ENCODE peak calls at places on chromosomes 11 and 22, in eight cellular contexts. One of them, this sample, is unnamed.
A peak's percentile ranks its signal among the peaks of the same experiment; 100 is the strongest.

GRCh38 chr11:77387701-77388100 is 86.2 kb downstream of the PAK1 start:
- DNase-seq in Panc1: no peak
- DNase-seq in fibroblast of lung: no peak
- DNase-seq in cardiac muscle cell: no peak
- DNase-seq in endothelial cell of umbilical vein: no peak
- DNase-seq in adrenal gland: no peak
- DNase-seq in BE2C: no peak
- DNase-seq in pancreas: no peak
- DNase-seq in this sample: no peak

GRCh38 chr11:70460111-70460510 is 61.8 kb downstream of the CTTN start:
- DNase-seq in BE2C: no peak
- DNase-seq in endothelial cell of umbilical vein: no peak
- DNase-seq in Panc1: no peak
- DNase-seq in pancreas: no peak
- DNase-seq in fibroblast of lung: no peak
- DNase-seq in cardiac muscle cell: no peak
- DNase-seq in adrenal gland: no peak
- DNase-seq in this sample: no peak

GRCh38 chr11:20963596-20963995 is 294.2 kb downstream of the NELL1 start:
- DNase-seq in adrenal gland: no peak
- DNase-seq in endothelial cell of umbilical vein: no peak
- DNase-seq in pancreas: no peak
- DNase-seq in BE2C: no peak
- DNase-seq in fibroblast of lung: peak; percentile 60
- DNase-seq in cardiac muscle cell: no peak
- DNase-seq in Panc1: no peak
- DNase-seq in this sample: no peak

GRCh38 chr11:2522636-2523255 is 77.9 kb downstream of the KCNQ1 start:
- DNase-seq in Panc1: no peak
- DNase-seq in fibroblast of lung: no peak
- DNase-seq in cardiac muscle cell: no peak
- DNase-seq in BE2C: peak; percentile 1
- DNase-seq in endothelial cell of umbilical vein: no peak
- DNase-seq in adrenal gland: peak; percentile 31
- DNase-seq in pancreas: peak; percentile 16
- DNase-seq in this sample: no peak

GRCh38 chr11:68214173-68215086 is 1.3 kb upstream of the KMT5B start:
- DNase-seq in pancreas: peak; percentile 67
- DNase-seq in cardiac muscle cell: no peak
- DNase-seq in Panc1: no peak
- DNase-seq in fibroblast of lung: no peak
- DNase-seq in BE2C: peak; percentile 32
- DNase-seq in endothelial cell of umbilical vein: peak; percentile 17
- DNase-seq in adrenal gland: peak; percentile 25
- DNase-seq in this sample: no peak

GRCh38 chr22:39739338-39740027 is 154.1 kb downstream of the ENTHD1 start:
- DNase-seq in cardiac muscle cell: no peak
- DNase-seq in pancreas: no peak
- DNase-seq in Panc1: no peak
- DNase-seq in fibroblast of lung: no peak
- DNase-seq in BE2C: no peak
- DNase-seq in endothelial cell of umbilical vein: no peak
- DNase-seq in adrenal gland: no peak
- DNase-seq in this sample: no peak

GRCh38 chr11:8262552-8263108 is 1.0 kb downstream of the LMO1 start:
- DNase-seq in cardiac muscle cell: peak; percentile 66
- DNase-seq in endothelial cell of umbilical vein: peak; percentile 31
- DNase-seq in Panc1: no peak
- DNase-seq in fibroblast of lung: peak; percentile 79
- DNase-seq in BE2C: peak; percentile 52
- DNase-seq in adrenal gland: peak; percentile 62
- DNase-seq in pancreas: peak; percentile 47
- DNase-seq in this sample: peak; percentile 37

GRCh38 chr11:106540001-106540400 is 462.5 kb downstream of the AASDHPPT start:
- DNase-seq in BE2C: no peak
- DNase-seq in endothelial cell of umbilical vein: no peak
- DNase-seq in fibroblast of lung: no peak
- DNase-seq in cardiac muscle cell: no peak
- DNase-seq in adrenal gland: no peak
- DNase-seq in pancreas: no peak
- DNase-seq in Panc1: no peak
- DNase-seq in this sample: no peak

GRCh38 chr22:35743466-35743865 is 25.8 kb downstream of the APOL5 start:
- DNase-seq in fibroblast of lung: peak; percentile 13
- DNase-seq in adrenal gland: no peak
- DNase-seq in Panc1: no peak
- DNase-seq in endothelial cell of umbilical vein: no peak
- DNase-seq in pancreas: no peak
- DNase-seq in cardiac muscle cell: peak; percentile 25
- DNase-seq in BE2C: no peak
- DNase-seq in this sample: no peak

GRCh38 chr22:20116376-20116950 is 559 bp downstream of the RANBP1 start:
- DNase-seq in Panc1: no peak
- DNase-seq in adrenal gland: no peak
- DNase-seq in endothelial cell of umbilical vein: no peak
- DNase-seq in cardiac muscle cell: no peak
- DNase-seq in fibroblast of lung: no peak
- DNase-seq in BE2C: no peak
- DNase-seq in pancreas: peak; percentile 72
- DNase-seq in this sample: peak; percentile 39

GRCh38 chr11:15179167-15179566 is 64.4 kb downstream of the INSC start:
- DNase-seq in BE2C: no peak
- DNase-seq in cardiac muscle cell: no peak
- DNase-seq in Panc1: no peak
- DNase-seq in fibroblast of lung: peak; percentile 49
- DNase-seq in pancreas: no peak
- DNase-seq in adrenal gland: no peak
- DNase-seq in endothelial cell of umbilical vein: no peak
- DNase-seq in this sample: no peak

GRCh38 chr11:1923201-1923956 is 3.9 kb downstream of the TNNT3 start:
- DNase-seq in BE2C: no peak
- DNase-seq in fibroblast of lung: no peak
- DNase-seq in adrenal gland: no peak
- DNase-seq in cardiac muscle cell: no peak
- DNase-seq in endothelial cell of umbilical vein: no peak
- DNase-seq in Panc1: no peak
- DNase-seq in pancreas: no peak
- DNase-seq in this sample: no peak

GRCh38 chr11:118609380-118610219 is 2.2 kb downstream of the PHLDB1 start:
- DNase-seq in endothelial cell of umbilical vein: peak; percentile 47
- DNase-seq in fibroblast of lung: peak; percentile 50
- DNase-seq in cardiac muscle cell: peak; percentile 55
- DNase-seq in BE2C: no peak
- DNase-seq in pancreas: no peak
- DNase-seq in Panc1: no peak
- DNase-seq in adrenal gland: no peak
- DNase-seq in this sample: no peak

GRCh38 chr11:95559899-95560298 is 229.7 kb downstream of the FAM76B start:
- DNase-seq in cardiac muscle cell: no peak
- DNase-seq in adrenal gland: no peak
- DNase-seq in endothelial cell of umbilical vein: no peak
- DNase-seq in BE2C: no peak
- DNase-seq in Panc1: no peak
- DNase-seq in fibroblast of lung: no peak
- DNase-seq in pancreas: no peak
- DNase-seq in this sample: no peak

GRCh38 chr11:95556342-95557151 is 233.0 kb downstream of the FAM76B start:
- DNase-seq in BE2C: no peak
- DNase-seq in pancreas: no peak
- DNase-seq in cardiac muscle cell: peak; percentile 68
- DNase-seq in adrenal gland: no peak
- DNase-seq in endothelial cell of umbilical vein: no peak
- DNase-seq in fibroblast of lung: peak; percentile 35
- DNase-seq in Panc1: no peak
- DNase-seq in this sample: no peak

DNA sequence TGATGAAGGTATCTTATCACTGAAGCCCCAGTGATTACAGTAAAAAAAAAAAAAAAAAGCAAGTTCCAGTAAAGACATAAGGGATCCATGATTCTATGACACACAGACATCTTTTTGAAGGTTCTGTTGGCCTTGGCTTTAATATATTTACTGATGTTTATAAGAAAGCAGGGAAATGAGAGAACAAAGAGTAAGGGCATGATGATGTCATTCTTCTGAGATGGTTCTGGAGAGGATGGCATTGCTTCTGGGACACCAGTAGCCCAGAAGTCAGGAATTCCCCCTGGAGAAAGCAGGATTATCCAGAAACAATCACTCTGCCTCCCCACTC is 233.6 kb downstream of the FAM76B start:
- DNase-seq in fibroblast of lung: no peak
- DNase-seq in pancreas: no peak
- DNase-seq in adrenal gland: no peak
- DNase-seq in Panc1: no peak
- DNase-seq in cardiac muscle cell: no peak
- DNase-seq in BE2C: no peak
- DNase-seq in endothelial cell of umbilical vein: no peak
- DNase-seq in this sample: no peak
- H3K4me3 ChIP-seq in fibroblast of lung: no peak overlapping the region
- H3K4me3 ChIP-seq in pancreas: no peak overlapping the region
- H3K4me3 ChIP-seq in adrenal gland: no peak overlapping the region
- H3K4me3 ChIP-seq in Panc1: no peak overlapping the region
- H3K4me3 ChIP-seq in cardiac muscle cell: no peak overlapping the region
- H3K4me3 ChIP-seq in BE2C: no peak overlapping the region
- H3K4me3 ChIP-seq in endothelial cell of umbilical vein: no peak overlapping the region
- H3K4me3 ChIP-seq in this sample: no peak overlapping the region

GRCh38 chr11:99277281-99277680 is 256.5 kb downstream of the CNTN5 start:
- DNase-seq in cardiac muscle cell: no peak
- DNase-seq in fibroblast of lung: no peak
- DNase-seq in pancreas: no peak
- DNase-seq in adrenal gland: no peak
- DNase-seq in endothelial cell of umbilical vein: no peak
- DNase-seq in BE2C: no peak
- DNase-seq in Panc1: no peak
- DNase-seq in this sample: no peak
- H3K9me3 ChIP-seq in cardiac muscle cell: no peaks in the 10 kb centered on the region
- H3K9me3 ChIP-seq in fibroblast of lung: no peaks in the 10 kb centered on the region
- H3K9me3 ChIP-seq in pancreas: no peaks in the 10 kb centered on the region
- H3K9me3 ChIP-seq in adrenal gland: no peaks in the 10 kb centered on the region
- H3K9me3 ChIP-seq in endothelial cell of umbilical vein: no peaks in the 10 kb centered on the region
- H3K9me3 ChIP-seq in BE2C: no peaks in the 10 kb centered on the region
- H3K9me3 ChIP-seq in Panc1: no peaks in the 10 kb centered on the region
- H3K9me3 ChIP-seq in this sample: no peaks in the 10 kb centered on the region

DNA sequence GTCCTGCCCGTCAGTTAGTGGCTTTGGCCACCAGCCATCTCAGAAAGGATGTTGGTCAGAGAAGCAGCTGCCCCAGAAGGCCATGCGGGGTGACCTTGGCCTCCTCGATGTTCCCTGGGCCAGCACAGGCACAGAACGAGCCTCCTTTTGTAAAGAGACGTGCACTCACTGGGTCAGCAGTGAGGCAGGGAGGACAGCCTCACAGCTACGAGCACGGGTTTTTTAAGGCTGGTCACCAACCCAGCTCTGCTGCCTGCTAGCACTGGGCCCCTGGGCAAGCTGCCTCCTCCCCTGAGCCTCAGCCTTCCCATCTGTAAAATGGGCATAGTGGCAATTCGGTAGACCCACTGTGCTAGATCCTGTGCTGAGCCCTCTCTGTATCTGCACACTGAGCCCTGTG is 10.8 kb downstream of the IGLL1 start:
- DNase-seq in pancreas: no peak
- DNase-seq in endothelial cell of umbilical vein: no peak
- DNase-seq in BE2C: no peak
- DNase-seq in Panc1: no peak
- DNase-seq in adrenal gland: peak; percentile 59
- DNase-seq in cardiac muscle cell: no peak
- DNase-seq in fibroblast of lung: no peak
- DNase-seq in this sample: no peak
- H3K4me3 ChIP-seq in pancreas: no peak overlapping the region
- H3K4me3 ChIP-seq in endothelial cell of umbilical vein: no peak overlapping the region
- H3K4me3 ChIP-seq in BE2C: no peak overlapping the region
- H3K4me3 ChIP-seq in Panc1: no peak overlapping the region
- H3K4me3 ChIP-seq in adrenal gland: no peak overlapping the region
- H3K4me3 ChIP-seq in cardiac muscle cell: no peak overlapping the region
- H3K4me3 ChIP-seq in fibroblast of lung: no peak overlapping the region
- H3K4me3 ChIP-seq in this sample: no peak overlapping the region

DNA sequence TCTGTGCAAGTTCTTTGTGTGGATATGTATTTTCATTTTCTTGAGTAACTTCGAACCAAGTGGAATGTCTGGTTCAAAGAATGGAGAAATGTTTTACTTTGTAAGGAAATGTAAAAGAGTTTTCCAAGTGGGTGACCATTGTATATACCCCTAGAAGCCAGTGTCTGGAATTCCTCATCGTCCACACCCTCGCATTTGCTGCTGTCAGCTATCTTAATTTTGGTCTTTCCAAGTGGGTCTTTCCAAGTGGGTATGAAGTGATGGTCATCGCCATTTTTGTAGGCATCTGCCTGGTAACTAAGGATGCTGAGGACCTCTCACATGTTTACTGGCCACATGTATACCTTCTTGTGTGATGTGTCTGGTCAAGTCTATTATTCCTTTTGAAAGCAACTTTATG is 547.5 kb downstream of the TBC1D22A start:
- DNase-seq in fibroblast of lung: no peak
- DNase-seq in pancreas: no peak
- DNase-seq in Panc1: no peak
- DNase-seq in BE2C: no peak
- DNase-seq in adrenal gland: no peak
- DNase-seq in cardiac muscle cell: no peak
- DNase-seq in endothelial cell of umbilical vein: no peak
- DNase-seq in this sample: no peak
- H3K9me3 ChIP-seq in fibroblast of lung: no peaks in the 10 kb centered on the region
- H3K9me3 ChIP-seq in pancreas: no peaks in the 10 kb centered on the region
- H3K9me3 ChIP-seq in Panc1: no peaks in the 10 kb centered on the region
- H3K9me3 ChIP-seq in BE2C: no peaks in the 10 kb centered on the region
- H3K9me3 ChIP-seq in adrenal gland: no peaks in the 10 kb centered on the region
- H3K9me3 ChIP-seq in cardiac muscle cell: no peaks in the 10 kb centered on the region
- H3K9me3 ChIP-seq in endothelial cell of umbilical vein: no peaks in the 10 kb centered on the region
- H3K9me3 ChIP-seq in this sample: peaks cover 15% of the 10 kb centered on the region

GRCh38 chr11:36012410-36012809 is 68.5 kb downstream of the LDLRAD3 start:
- DNase-seq in fibroblast of lung: peak; percentile 48
- DNase-seq in BE2C: no peak
- DNase-seq in endothelial cell of umbilical vein: peak; percentile 61
- DNase-seq in adrenal gland: peak; percentile 64
- DNase-seq in pancreas: no peak
- DNase-seq in Panc1: no peak
- DNase-seq in cardiac muscle cell: peak; percentile 65
- DNase-seq in this sample: no peak
- H3K4me3 ChIP-seq in fibroblast of lung: no peak overlapping the region
- H3K4me3 ChIP-seq in BE2C: no peak overlapping the region
- H3K4me3 ChIP-seq in endothelial cell of umbilical vein: no peak overlapping the region
- H3K4me3 ChIP-seq in adrenal gland: no peak overlapping the region
- H3K4me3 ChIP-seq in pancreas: no peak overlapping the region
- H3K4me3 ChIP-seq in Panc1: no peak overlapping the region
- H3K4me3 ChIP-seq in cardiac muscle cell: no peak overlapping the region
- H3K4me3 ChIP-seq in this sample: no peak overlapping the region

This sample was measured in left ventricle myocardium inferior.